ENCODE peak calls at places on chromosomes 16 and 17, in nine cellular contexts. B is A549; P is cardiac muscle cell; K is CD8-positive, alpha-beta T cell; T is neuronal stem cell; F is thoracic aorta; M is naive thymus-derived CD4-positive, alpha-beta T cell; U is tibial nerve; N is heart left ventricle. L is an unnamed sample.

GRCh38 chr17:74552037-74552436 is 6.1 kb upstream of the CD300C start:
- DNase-seq in N (no peak), M (no peak), K (no peak), F (no peak), B (peak; percentile 23), U (no peak), T (no peak), P (no peak), L (no peak)

GRCh38 chr17:15462962-15463361 is 4.5 kb downstream of the CDRT4 start:
- DNase-seq in U (no peak), M (no peak), T (no peak), K (no peak), P (no peak), N (no peak), F (no peak), B (no peak), L (no peak)

GRCh38 chr17:39950871-39951348 is 11.9 kb upstream of the GSDMA start:
- DNase-seq in N (peak; percentile 58), F (no peak), K (no peak), U (no peak), T (no peak), B (no peak), M (no peak), P (no peak), L (peak; percentile 84)

GRCh38 chr17:81020767-81021497 is 14.0 kb upstream of the BAIAP2 start:
- DNase-seq in T (no peak), U (no peak), K (no peak), N (peak; percentile 83), M (no peak), B (no peak), P (no peak), F (no peak), L (peak; percentile 82)

GRCh38 chr16:473046-474043 is 47.9 kb downstream of the RAB11FIP3 start:
- DNase-seq in F (no peak), B (no peak), P (no peak), U (no peak), N (no peak), T (no peak), M (no peak), K (no peak), L (no peak)

GRCh38 chr17:34305061-34305460 is 14.2 kb upstream of the CCL8 start:
- DNase-seq in T (no peak), N (no peak), K (no peak), M (no peak), U (no peak), F (no peak), B (no peak), P (no peak), L (no peak)

GRCh38 chr17:74493381-74493833 is 27.0 kb downstream of the CD300A start:
- DNase-seq in P (peak; percentile 77), B (peak; percentile 75), M (peak; percentile 39), K (peak; percentile 76), U (peak; percentile 42), T (peak; percentile 71), F (no peak), N (peak; percentile 58), L (no peak)

GRCh38 chr17:75504347-75505151 is 10.8 kb downstream of the CASKIN2 start:
- DNase-seq in N (no peak), T (no peak), F (no peak), U (no peak), K (peak; percentile 48), M (no peak), P (peak; percentile 35), B (peak; percentile 61), L (no peak)

GRCh38 chr17:70380017-70380416 is 210.7 kb downstream of the KCNJ2 start:
- DNase-seq in B (no peak), P (no peak), K (no peak), N (no peak), F (no peak), T (no peak), M (no peak), U (no peak), L (no peak)

GRCh38 chr17:82387577-82388106 is 16.1 kb downstream of the UTS2R start:
- DNase-seq in B (no peak), T (no peak), F (no peak), K (no peak), N (peak; percentile 5), U (no peak), P (no peak), M (no peak), L (no peak)

GRCh38 chr17:3804503-3804931 is 3.5 kb upstream of the ITGAE start:
- DNase-seq in K (no peak), T (no peak), P (no peak), U (no peak), B (no peak), M (no peak), F (no peak), N (no peak), L (no peak)

DNA sequence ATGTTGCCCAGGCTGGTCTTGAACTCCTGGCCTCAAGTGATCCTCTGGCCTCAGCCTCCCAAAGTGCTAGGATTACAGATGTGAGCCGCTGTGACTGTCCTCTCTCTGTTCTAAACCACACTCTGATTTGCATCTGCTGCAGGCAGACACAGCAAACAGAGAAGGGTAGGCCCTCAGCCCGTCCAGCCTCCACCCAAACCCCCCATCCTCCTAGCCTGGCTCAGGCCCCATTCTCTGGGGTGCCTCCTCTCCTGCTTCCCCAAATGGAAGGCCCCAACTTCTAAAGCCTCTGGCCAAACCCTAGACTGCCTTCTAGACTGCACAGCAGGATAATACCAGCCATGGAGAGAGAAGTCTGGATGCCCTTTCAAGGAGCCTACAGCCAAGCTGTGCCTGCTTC is 4.1 kb upstream of the GFAP start:
- DNase-seq in F (no peak), B (no peak), U (no peak), N (no peak), K (no peak), T (no peak), P (no peak), M (no peak), L (peak; percentile 8)
- H3K4me1 ChIP-seq in F (peaks cover 39% of the 10 kb centered on the region), B (peaks cover 23% of the 10 kb centered on the region), U (no peaks in the 10 kb centered on the region), N (peaks cover 36% of the 10 kb centered on the region), K (no peaks in the 10 kb centered on the region), T (peaks cover 14% of the 10 kb centered on the region), P (peaks cover 5% of the 10 kb centered on the region), M (no peaks in the 10 kb centered on the region), L (no peaks in the 10 kb centered on the region)

GRCh38 chr16:55685973-55686372 is 30.2 kb downstream of the SLC6A2 start:
- DNase-seq in M (no peak), B (no peak), P (no peak), N (no peak), F (no peak), U (no peak), T (no peak), K (no peak), L (no peak)
- H3K4me3 ChIP-seq in M (no peak overlapping the region), B (no peak overlapping the region), P (no peak overlapping the region), N (no peak overlapping the region), F (no peak overlapping the region), U (no peak overlapping the region), T (no peak overlapping the region), K (no peak overlapping the region), L (no peak overlapping the region)

DNA sequence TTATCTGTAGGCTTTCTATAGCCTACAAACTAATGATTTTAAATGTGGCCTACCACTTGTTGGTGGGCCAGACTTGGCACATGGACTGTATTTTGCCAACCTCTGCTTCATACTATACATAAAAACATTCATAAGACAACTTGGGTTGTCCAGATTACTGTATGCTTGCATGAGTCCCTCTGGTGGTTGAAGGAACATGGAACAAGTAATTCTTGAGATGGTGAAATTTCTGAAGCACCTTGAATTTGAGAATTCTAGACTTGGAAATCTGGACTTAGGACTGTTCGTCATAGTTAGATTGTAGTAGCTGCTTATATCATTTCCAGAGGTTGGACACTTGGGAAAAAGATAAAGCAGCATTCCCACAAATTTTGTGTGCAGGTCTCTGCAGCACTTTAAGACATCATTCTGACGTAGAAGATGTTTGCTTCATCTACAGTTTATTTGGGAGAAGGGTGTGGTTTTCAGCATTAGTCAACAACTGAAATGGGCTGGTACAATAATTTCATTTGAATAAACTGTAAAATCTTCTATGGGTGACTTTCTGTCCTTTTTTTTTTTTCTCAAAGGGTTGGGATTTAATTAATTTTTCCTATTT is 31.2 kb downstream of the NFATC3 start:
- DNase-seq in T (no peak), U (no peak), B (peak; percentile 61), K (no peak), M (peak; percentile 11), F (no peak), P (no peak), N (no peak), L (no peak)
- H3K27ac ChIP-seq in T (no peak overlapping the region), U (no peak overlapping the region), B (no peak overlapping the region), K (no peak overlapping the region), M (peak overlapping the region; percentile 11), F (no peak overlapping the region), P (no peak overlapping the region), N (no peak overlapping the region), L (no peak overlapping the region)

GRCh38 chr17:6928193-6928592 is 67.7 kb upstream of the ALOX12 start:
- DNase-seq in M (no peak), P (no peak), B (no peak), T (no peak), N (no peak), K (no peak), F (no peak), U (no peak), L (no peak)
- H3K4me1 ChIP-seq in M (peaks cover 15% of the 10 kb centered on the region), P (no peaks in the 10 kb centered on the region), B (peaks cover 7% of the 10 kb centered on the region), T (no peaks in the 10 kb centered on the region), N (no peaks in the 10 kb centered on the region), K (peaks cover 14% of the 10 kb centered on the region), F (no peaks in the 10 kb centered on the region), U (no peaks in the 10 kb centered on the region), L (no peaks in the 10 kb centered on the region)

DNA sequence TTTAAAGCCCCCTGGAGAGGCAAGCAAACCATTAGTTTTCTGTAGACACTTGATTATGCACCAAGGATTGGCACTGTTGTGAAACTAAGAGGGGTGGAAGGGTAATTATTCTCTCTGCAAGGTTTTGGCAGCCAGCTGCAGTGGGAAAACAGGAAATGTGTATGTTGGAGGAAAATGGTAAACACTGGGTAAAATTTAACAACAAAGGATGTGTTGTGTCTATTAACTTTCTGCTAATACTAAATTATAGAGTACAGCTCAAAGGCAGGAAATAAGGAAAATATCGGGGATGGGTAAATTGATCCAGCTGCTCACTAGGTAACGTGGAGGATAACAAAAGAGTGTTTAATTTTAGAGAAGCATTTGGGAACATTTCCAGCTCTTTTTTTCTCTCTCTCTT is 41.5 kb downstream of the TANGO6 start:
- DNase-seq in N (no peak), K (no peak), T (no peak), P (no peak), F (no peak), B (no peak), M (no peak), U (no peak), L (no peak)
- H3K4me3 ChIP-seq in N (no peak overlapping the region), K (no peak overlapping the region), T (no peak overlapping the region), P (no peak overlapping the region), F (no peak overlapping the region), B (no peak overlapping the region), M (no peak overlapping the region), U (no peak overlapping the region), L (no peak overlapping the region)

DNA sequence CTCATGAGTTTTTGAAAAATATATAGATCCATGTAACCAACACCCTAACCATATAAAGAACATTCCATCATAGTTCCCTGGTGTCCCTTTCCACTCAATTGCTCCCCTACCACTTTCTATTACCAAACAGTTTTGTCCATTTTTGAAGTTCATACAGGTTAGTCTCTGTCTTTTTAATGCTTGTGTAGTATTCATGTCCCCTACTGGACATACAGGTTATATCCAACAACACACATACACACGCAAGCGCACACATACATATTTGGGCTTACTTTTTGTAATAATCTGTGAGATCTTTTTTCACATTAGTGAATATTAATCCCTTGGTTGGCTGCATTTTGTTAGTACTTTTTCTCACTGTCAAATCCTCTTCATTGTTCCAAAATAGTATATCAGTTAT is 6.4 kb downstream of the CRYBA1 start:
- DNase-seq in F (no peak), U (no peak), K (no peak), P (no peak), B (no peak), N (no peak), M (no peak), T (no peak), L (no peak)
- H3K27ac ChIP-seq in F (no peak overlapping the region), U (no peak overlapping the region), K (no peak overlapping the region), P (no peak overlapping the region), B (no peak overlapping the region), N (no peak overlapping the region), M (no peak overlapping the region), T (no peak overlapping the region), L (no peak overlapping the region)

GRCh38 chr17:44326867-44327444 is 2.3 kb upstream of the SLC25A39 start:
- DNase-seq in U (peak; percentile 90), P (peak; percentile 97), F (peak; percentile 89), M (peak; percentile 93), B (peak; percentile 99), T (peak; percentile 89), N (peak; percentile 99), K (peak; percentile 96), L (peak; percentile 99)
- H3K4me1 ChIP-seq in U (no peaks in the 10 kb centered on the region), P (no peaks in the 10 kb centered on the region), F (peaks cover 22% of the 10 kb centered on the region), M (peaks cover 19% of the 10 kb centered on the region), B (peaks cover 21% of the 10 kb centered on the region), T (peaks cover 8% of the 10 kb centered on the region), N (peaks cover 40% of the 10 kb centered on the region), K (peaks cover 14% of the 10 kb centered on the region), L (peaks cover 16% of the 10 kb centered on the region)

L was measured in kidney.